ENCODE peak calls at places on chromosomes 4 and X, in five cellular contexts. One of them, this sample, is unnamed.

GRCh38 chr4:176883108-176883550 is 90.4 kb upstream of the VEGFC start:
- DNase-seq in endothelial cell of umbilical vein: no peak
- DNase-seq in tibial nerve: no peak
- DNase-seq in K562: no peak
- DNase-seq in lower leg skin: no peak
- DNase-seq in this sample: no peak

GRCh38 chr4:26263165-26263564 is 57.6 kb upstream of the RBPJ start:
- DNase-seq in endothelial cell of umbilical vein: no peak
- DNase-seq in tibial nerve: no peak
- DNase-seq in K562: peak
- DNase-seq in lower leg skin: no peak
- DNase-seq in this sample: peak

GRCh38 chr4:153034681-153035080 is 98.6 kb downstream of the FHDC1 start:
- DNase-seq in endothelial cell of umbilical vein: no peak
- DNase-seq in tibial nerve: no peak
- DNase-seq in K562: no peak
- DNase-seq in lower leg skin: no peak
- DNase-seq in this sample: no peak

GRCh38 chr4:54282837-54283236 is 53.7 kb downstream of the PDGFRA start:
- DNase-seq in endothelial cell of umbilical vein: no peak
- DNase-seq in tibial nerve: no peak
- DNase-seq in K562: no peak
- DNase-seq in lower leg skin: no peak
- DNase-seq in this sample: no peak

GRCh38 chr4:13907255-13907751 is 279.8 kb upstream of the BOD1L1 start:
- DNase-seq in endothelial cell of umbilical vein: peak
- DNase-seq in tibial nerve: no peak
- DNase-seq in K562: no peak
- DNase-seq in lower leg skin: no peak
- DNase-seq in this sample: peak

GRCh38 chr4:126592088-126592487 is 1040.7 kb upstream of the INTU start:
- DNase-seq in endothelial cell of umbilical vein: no peak
- DNase-seq in tibial nerve: no peak
- DNase-seq in K562: no peak
- DNase-seq in lower leg skin: no peak
- DNase-seq in this sample: no peak

GRCh38 chr4:162461952-162462351 is 298.2 kb upstream of the FSTL5 start:
- DNase-seq in endothelial cell of umbilical vein: no peak
- DNase-seq in tibial nerve: no peak
- DNase-seq in K562: no peak
- DNase-seq in lower leg skin: no peak
- DNase-seq in this sample: no peak

GRCh38 chr4:73019462-73020047 is 50.0 kb downstream of the COX18 start:
- DNase-seq in endothelial cell of umbilical vein: peak
- DNase-seq in tibial nerve: peak
- DNase-seq in K562: peak
- DNase-seq in lower leg skin: no peak
- DNase-seq in this sample: no peak

GRCh38 chr4:35885081-35885480 is 359.2 kb downstream of the ARAP2 start:
- DNase-seq in endothelial cell of umbilical vein: no peak
- DNase-seq in tibial nerve: no peak
- DNase-seq in K562: no peak
- DNase-seq in lower leg skin: no peak
- DNase-seq in this sample: no peak

GRCh38 chr4:15689540-15689939 is 7.9 kb downstream of the FAM200B start:
- DNase-seq in endothelial cell of umbilical vein: no peak
- DNase-seq in tibial nerve: no peak
- DNase-seq in K562: no peak
- DNase-seq in lower leg skin: no peak
- DNase-seq in this sample: no peak

GRCh38 chr4:174005422-174005821 is 278.0 kb downstream of the FBXO8 start:
- DNase-seq in endothelial cell of umbilical vein: no peak
- DNase-seq in tibial nerve: no peak
- DNase-seq in K562: no peak
- DNase-seq in lower leg skin: no peak
- DNase-seq in this sample: no peak

GRCh38 chrX:17390325-17390992 is 15.5 kb downstream of the NHS start:
- DNase-seq in endothelial cell of umbilical vein: no peak
- DNase-seq in tibial nerve: no peak
- DNase-seq in K562: no peak
- DNase-seq in lower leg skin: no peak
- DNase-seq in this sample: no peak

GRCh38 chr4:26322349-26322748 is 1.5 kb downstream of the RBPJ start:
- DNase-seq in endothelial cell of umbilical vein: no peak
- DNase-seq in tibial nerve: no peak
- DNase-seq in K562: no peak
- DNase-seq in lower leg skin: no peak
- DNase-seq in this sample: no peak

GRCh38 chrX:53738370-53738909 is 51.9 kb upstream of the HUWE1 start:
- DNase-seq in endothelial cell of umbilical vein: no peak
- DNase-seq in tibial nerve: no peak
- DNase-seq in K562: no peak
- DNase-seq in lower leg skin: no peak
- DNase-seq in this sample: no peak

GRCh38 chr4:103496800-103497199 is 223.0 kb downstream of the TACR3 start:
- DNase-seq in endothelial cell of umbilical vein: no peak
- DNase-seq in tibial nerve: no peak
- DNase-seq in K562: no peak
- DNase-seq in lower leg skin: no peak
- DNase-seq in this sample: no peak

GRCh38 chr4:1364748-1365147 is 17.7 kb downstream of the UVSSA start:
- DNase-seq in endothelial cell of umbilical vein: no peak
- DNase-seq in tibial nerve: no peak
- DNase-seq in K562: no peak
- DNase-seq in lower leg skin: no peak
- DNase-seq in this sample: no peak

GRCh38 chr4:31045724-31046318 is 325.7 kb downstream of the PCDH7 start:
- DNase-seq in endothelial cell of umbilical vein: peak
- DNase-seq in tibial nerve: no peak
- DNase-seq in K562: peak
- DNase-seq in lower leg skin: no peak
- DNase-seq in this sample: no peak

GRCh38 chr4:169774466-169775445 is 17.0 kb upstream of the HPF1 start:
- DNase-seq in endothelial cell of umbilical vein: peak
- DNase-seq in tibial nerve: no peak
- DNase-seq in K562: peak
- DNase-seq in lower leg skin: no peak
- DNase-seq in this sample: no peak

GRCh38 chrX:130826249-130826648 is 76.8 kb downstream of the ENOX2 start:
- DNase-seq in endothelial cell of umbilical vein: no peak
- DNase-seq in tibial nerve: no peak
- DNase-seq in K562: no peak
- DNase-seq in lower leg skin: no peak
- DNase-seq in this sample: no peak

GRCh38 chr4:153295131-153295755 is 49.2 kb upstream of the MND1 start:
- DNase-seq in endothelial cell of umbilical vein: no peak
- DNase-seq in tibial nerve: no peak
- DNase-seq in K562: peak
- DNase-seq in lower leg skin: no peak
- DNase-seq in this sample: no peak

GRCh38 chr4:1616574-1616964 is 67.5 kb downstream of the FAM53A start:
- DNase-seq in endothelial cell of umbilical vein: no peak
- DNase-seq in tibial nerve: no peak
- DNase-seq in K562: no peak
- DNase-seq in lower leg skin: no peak
- DNase-seq in this sample: no peak

GRCh38 chr4:7929530-7929951 is 10.1 kb downstream of the AFAP1 start:
- DNase-seq in endothelial cell of umbilical vein: no peak
- DNase-seq in tibial nerve: no peak
- DNase-seq in K562: no peak
- DNase-seq in lower leg skin: peak
- DNase-seq in this sample: peak

GRCh38 chr4:15895517-15895916 is 43.0 kb downstream of the FGFBP1 start:
- DNase-seq in endothelial cell of umbilical vein: no peak
- DNase-seq in tibial nerve: no peak
- DNase-seq in K562: no peak
- DNase-seq in lower leg skin: no peak
- DNase-seq in this sample: no peak

GRCh38 chrX:119692241-119693031 is 532 bp downstream of the SEPTIN6 start:
- DNase-seq in endothelial cell of umbilical vein: peak
- DNase-seq in tibial nerve: no peak
- DNase-seq in K562: peak
- DNase-seq in lower leg skin: peak
- DNase-seq in this sample: peak
- TF ChIP-seq POLR2A in endothelial cell of umbilical vein: no peak
- TF ChIP-seq POLR2A in tibial nerve: no peak
- TF ChIP-seq POLR2A in K562: no peak
- TF ChIP-seq POLR2A in lower leg skin: no peak
- TF ChIP-seq POLR2A in this sample: no peak

GRCh38 chr4:107989162-107989536 is 540 bp upstream of the HADH start:
- DNase-seq in endothelial cell of umbilical vein: no peak
- DNase-seq in tibial nerve: no peak
- DNase-seq in K562: peak
- DNase-seq in lower leg skin: no peak
- DNase-seq in this sample: no peak

GRCh38 chr4:107991945-107992625 is 2.4 kb downstream of the HADH start:
- DNase-seq in endothelial cell of umbilical vein: no peak
- DNase-seq in tibial nerve: no peak
- DNase-seq in K562: peak
- DNase-seq in lower leg skin: no peak
- DNase-seq in this sample: no peak

GRCh38 chr4:107987916-107988762 is 1.6 kb upstream of the HADH start:
- DNase-seq in endothelial cell of umbilical vein: no peak
- DNase-seq in tibial nerve: no peak
- DNase-seq in K562: no peak
- DNase-seq in lower leg skin: no peak
- DNase-seq in this sample: no peak

GRCh38 chr4:107988763-107989035 is 990 bp upstream of the HADH start:
- DNase-seq in endothelial cell of umbilical vein: no peak
- DNase-seq in tibial nerve: no peak
- DNase-seq in K562: peak
- DNase-seq in lower leg skin: no peak
- DNase-seq in this sample: no peak

GRCh38 chr4:107989537-107990386 is at the start of gene HADH:
- DNase-seq in endothelial cell of umbilical vein: peak
- DNase-seq in tibial nerve: peak
- DNase-seq in K562: peak
- DNase-seq in lower leg skin: peak
- DNase-seq in this sample: peak
- TF ChIP-seq POLR2A in endothelial cell of umbilical vein: peak
- TF ChIP-seq POLR2A in tibial nerve: peak
- TF ChIP-seq POLR2A in K562: peak
- TF ChIP-seq POLR2A in lower leg skin: no peak
- TF ChIP-seq POLR2A in this sample: peak

DNA sequence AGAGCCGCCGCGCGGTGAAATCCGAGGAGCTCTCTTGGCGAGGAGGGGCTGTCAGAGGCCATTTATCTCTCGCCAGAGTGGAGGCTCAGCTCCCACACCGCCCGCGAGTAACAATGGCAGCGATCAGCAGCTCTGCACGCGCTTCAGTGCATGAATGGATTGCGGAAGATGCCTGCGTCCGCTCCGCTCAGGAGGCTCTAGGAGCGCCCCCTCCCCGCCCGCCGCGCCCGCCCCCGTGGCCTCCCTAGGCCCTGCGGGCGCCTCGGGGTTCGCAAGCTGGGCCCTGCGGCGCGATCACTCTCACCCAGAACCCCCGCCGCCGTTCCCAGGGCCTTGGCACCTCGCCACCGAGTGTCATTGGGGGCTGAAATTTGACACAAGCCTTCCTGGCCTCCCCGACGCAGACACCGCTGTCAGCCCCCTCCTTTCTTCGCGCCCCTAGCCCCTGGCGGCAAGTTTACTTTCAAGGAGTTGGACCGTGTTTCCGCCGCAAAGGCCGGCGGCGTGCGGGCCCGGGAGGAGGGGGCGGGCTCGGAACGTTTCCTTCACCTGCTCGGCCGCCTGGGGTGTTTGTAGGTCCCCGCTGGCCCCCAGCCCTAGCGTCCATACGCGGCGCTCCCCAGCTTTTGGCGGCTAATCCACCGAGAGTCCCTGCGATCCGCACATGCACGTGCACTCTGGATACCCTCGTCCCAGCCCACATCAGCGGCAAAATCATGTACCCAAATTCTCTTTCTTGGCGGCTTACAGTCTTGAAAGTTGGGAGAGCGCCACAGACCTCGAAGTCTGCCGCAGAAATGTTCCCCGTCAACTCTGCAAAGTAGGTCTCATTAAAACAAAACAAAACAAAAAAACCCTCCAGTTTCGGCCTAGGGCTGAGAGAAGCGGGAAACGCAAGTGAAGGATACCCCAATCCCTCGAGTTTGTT is 49.0 kb upstream of the BCOR start:
- DNase-seq in endothelial cell of umbilical vein: no peak
- DNase-seq in tibial nerve: no peak
- DNase-seq in K562: no peak
- DNase-seq in lower leg skin: no peak
- DNase-seq in this sample: no peak
- TF ChIP-seq POLR2A in endothelial cell of umbilical vein: no peak
- TF ChIP-seq POLR2A in tibial nerve: no peak
- TF ChIP-seq POLR2A in K562: no peak
- TF ChIP-seq POLR2A in lower leg skin: no peak
- TF ChIP-seq POLR2A in this sample: no peak

GRCh38 chr4:180059216-180059881 is 2183.9 kb upstream of the TENM3 start:
- DNase-seq in endothelial cell of umbilical vein: no peak
- DNase-seq in tibial nerve: no peak
- DNase-seq in K562: peak
- DNase-seq in lower leg skin: no peak
- DNase-seq in this sample: peak

GRCh38 chr4:180058731-180059215 is 2184.4 kb upstream of the TENM3 start:
- DNase-seq in endothelial cell of umbilical vein: no peak
- DNase-seq in tibial nerve: no peak
- DNase-seq in K562: peak
- DNase-seq in lower leg skin: no peak
- DNase-seq in this sample: peak

GRCh38 chr4:180060159-180060889 is 2182.9 kb upstream of the TENM3 start:
- DNase-seq in endothelial cell of umbilical vein: no peak
- DNase-seq in tibial nerve: no peak
- DNase-seq in K562: no peak
- DNase-seq in lower leg skin: no peak
- DNase-seq in this sample: no peak

GRCh38 chr4:180057198-180057821 is 2185.9 kb upstream of the TENM3 start:
- DNase-seq in endothelial cell of umbilical vein: no peak
- DNase-seq in tibial nerve: no peak
- DNase-seq in K562: peak
- DNase-seq in lower leg skin: no peak
- DNase-seq in this sample: no peak

DNA sequence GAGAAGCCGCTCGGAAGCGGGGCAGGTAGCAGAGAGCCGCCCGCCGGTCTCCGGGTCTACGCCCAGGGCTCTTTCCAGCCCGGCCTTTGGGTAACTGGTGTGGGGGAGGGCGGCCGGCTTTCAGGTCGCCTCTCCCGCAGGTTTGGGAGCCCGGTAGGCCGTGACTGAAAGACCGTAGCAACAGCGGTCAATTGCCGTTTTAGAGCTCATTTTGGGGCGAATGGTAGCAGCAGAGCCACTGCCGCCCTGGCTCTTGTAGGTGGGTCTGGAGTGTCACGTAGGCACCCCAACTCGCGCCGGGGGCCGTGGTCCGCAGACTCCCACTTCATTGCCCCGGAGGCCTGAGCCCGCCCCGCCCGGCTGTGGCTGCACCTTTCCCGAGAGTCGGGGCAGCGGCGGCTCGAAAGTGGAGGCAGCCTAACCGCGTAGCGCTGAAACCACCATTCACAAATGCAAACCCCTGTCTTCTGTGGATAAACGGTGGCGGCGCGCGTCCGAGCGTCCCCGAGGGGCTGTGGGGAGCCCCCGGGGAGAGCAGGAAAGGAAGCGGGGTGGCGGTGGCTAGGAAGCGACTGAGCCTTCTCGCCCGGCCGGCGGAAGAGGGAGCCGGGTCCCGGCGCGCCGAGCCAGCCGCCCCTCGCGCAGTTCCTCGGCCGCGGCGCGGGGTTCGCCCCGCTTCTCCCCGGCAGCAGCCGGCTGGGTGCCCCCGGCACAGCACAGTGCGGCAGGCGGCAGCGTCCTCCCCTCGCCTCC is 2185.1 kb upstream of the TENM3 start:
- DNase-seq in endothelial cell of umbilical vein: no peak
- DNase-seq in tibial nerve: no peak
- DNase-seq in K562: no peak
- DNase-seq in lower leg skin: peak
- DNase-seq in this sample: peak
- TF ChIP-seq POLR2A in endothelial cell of umbilical vein: no peak
- TF ChIP-seq POLR2A in tibial nerve: no peak
- TF ChIP-seq POLR2A in K562: no peak
- TF ChIP-seq POLR2A in lower leg skin: no peak
- TF ChIP-seq POLR2A in this sample: no peak